ENCODE peak calls at places on chromosome 20, in four cellular contexts. I, M, A and H are unnamed samples.
A peak's percentile ranks its signal among the peaks of the same experiment; 100 is the strongest.

GRCh38 chr20:17504326-17504897 is 26.8 kb downstream of the BFSP1 start:
- DNase-seq in I (no peak), M (no peak), A (no peak), H (no peak)

GRCh38 chr20:34663213-34663943 is 13.5 kb downstream of the PIGU start:
- DNase-seq in I (no peak), M (no peak), A (no peak), H (no peak)

GRCh38 chr20:37661536-37661935 is 32.3 kb upstream of the CTNNBL1 start:
- DNase-seq in I (no peak), M (no peak), A (no peak), H (no peak)

GRCh38 chr20:37725165-37725564 is 31.3 kb downstream of the CTNNBL1 start:
- DNase-seq in I (no peak), M (no peak), A (no peak), H (no peak)

GRCh38 chr20:21270806-21271205 is 32.3 kb upstream of the XRN2 start:
- DNase-seq in I (no peak), M (no peak), A (no peak), H (no peak)

GRCh38 chr20:41150664-41151063 is 13.3 kb downstream of the PLCG1 start:
- DNase-seq in I (no peak), M (no peak), A (no peak), H (no peak)

GRCh38 chr20:4045741-4046140 is 30.4 kb upstream of the RNF24 start:
- DNase-seq in I (no peak), M (no peak), A (no peak), H (no peak)

GRCh38 chr20:4989570-4989969 is 11.7 kb downstream of the SLC23A2 start:
- DNase-seq in I (no peak), M (no peak), A (no peak), H (no peak)

GRCh38 chr20:62315773-62316172 is 13.0 kb downstream of the ADRM1 start:
- DNase-seq in I (no peak), M (no peak), A (no peak), H (no peak)

GRCh38 chr20:16368645-16369292 is 204.5 kb downstream of the KIF16B start:
- DNase-seq in I (no peak), M (peak; percentile 11), A (no peak), H (no peak)

GRCh38 chr20:13771853-13772453 is 12.8 kb downstream of the ESF1 start:
- DNase-seq in I (no peak), M (peak; percentile 36), A (no peak), H (no peak)

GRCh38 chr20:45308078-45308778 is at the start of gene MATN4:
- DNase-seq in I (no peak), M (no peak), A (peak; percentile 85), H (peak; percentile 72)

GRCh38 chr20:13302647-13303425 is 81.8 kb downstream of the ISM1 start:
- DNase-seq in I (no peak), M (peak; percentile 55), A (peak; percentile 27), H (no peak)

GRCh38 chr20:15297059-15297875 is 959.9 kb upstream of the FLRT3 start:
- DNase-seq in I (no peak), M (no peak), A (peak; percentile 42), H (peak; percentile 74)

GRCh38 chr20:44566811-44567210 is 15.6 kb upstream of the PKIG start:
- DNase-seq in I (no peak), M (no peak), A (no peak), H (no peak)

GRCh38 chr20:62716198-62716940 is 7.7 kb downstream of the NTSR1 start:
- DNase-seq in I (no peak), M (no peak), A (no peak), H (no peak)

GRCh38 chr20:24996449-24997195 is 4.1 kb upstream of the APMAP start:
- DNase-seq in I (no peak), M (no peak), A (no peak), H (no peak)

GRCh38 chr20:57813870-57814269 is 104.1 kb upstream of the PMEPA1 start:
- DNase-seq in I (no peak), M (no peak), A (no peak), H (no peak)

GRCh38 chr20:24738981-24739633 is 210.0 kb upstream of the CST7 start:
- DNase-seq in I (no peak), M (no peak), A (no peak), H (no peak)

GRCh38 chr20:9214676-9215075 is 145.8 kb downstream of the PLCB4 start:
- DNase-seq in I (no peak), M (no peak), A (no peak), H (no peak)

GRCh38 chr20:58693226-58694006 is 816 bp downstream of the NPEPL1 start:
- DNase-seq in I (no peak), M (peak; percentile 6), A (peak; percentile 28), H (no peak)

GRCh38 chr20:63192721-63193120 is 23.2 kb downstream of the YTHDF1 start:
- DNase-seq in I (no peak), M (no peak), A (no peak), H (no peak)

GRCh38 chr20:33828326-33828834 is 17.2 kb downstream of the CHMP4B start:
- DNase-seq in I (no peak), M (no peak), A (no peak), H (no peak)

GRCh38 chr20:38446441-38447209 is 11.5 kb upstream of the SNHG17 start:
- DNase-seq in I (peak; percentile 44), M (peak; percentile 72), A (peak; percentile 91), H (peak; percentile 80)

GRCh38 chr20:57398231-57398821 is 7.1 kb downstream of the RBM38 start:
- DNase-seq in I (peak; percentile 65), M (no peak), A (peak; percentile 60), H (peak; percentile 61)

GRCh38 chr20:20665200-20665599 is 47.2 kb downstream of the RALGAPA2 start:
- DNase-seq in I (no peak), M (no peak), A (no peak), H (no peak)

GRCh38 chr20:51978081-51978501 is 175.8 kb upstream of the SALL4 start:
- DNase-seq in I (no peak), M (no peak), A (no peak), H (no peak)

GRCh38 chr20:45367126-45367525 is 4.2 kb downstream of the SYS1 start:
- DNase-seq in I (no peak), M (no peak), A (no peak), H (no peak)

GRCh38 chr20:57049298-57049697 is 217.1 kb downstream of the BMP7 start:
- DNase-seq in I (no peak), M (no peak), A (no peak), H (no peak)

GRCh38 chr20:9392892-9393857 is 121.2 kb upstream of the LAMP5 start:
- DNase-seq in I (no peak), M (peak; percentile 73), A (peak; percentile 55), H (peak; percentile 39)

GRCh38 chr20:64035066-64035932 is 683 bp upstream of the C20orf204 start:
- DNase-seq in I (no peak), M (no peak), A (no peak), H (no peak)

GRCh38 chr20:51284161-51284560 is 258.4 kb downstream of the NFATC2 start:
- DNase-seq in I (no peak), M (no peak), A (no peak), H (no peak)

GRCh38 chr20:58711266-58712051 is 18.9 kb downstream of the NPEPL1 start:
- DNase-seq in I (no peak), M (no peak), A (no peak), H (peak; percentile 2)

GRCh38 chr20:59817846-59818245 is 115.6 kb downstream of the SYCP2 start:
- DNase-seq in I (no peak), M (no peak), A (no peak), H (no peak)

GRCh38 chr20:51354769-51355319 is 187.7 kb downstream of the NFATC2 start:
- DNase-seq in I (no peak), M (no peak), A (no peak), H (no peak)

GRCh38 chr20:12913781-12914443 is 94.9 kb upstream of the SPTLC3 start:
- DNase-seq in I (no peak), M (no peak), A (no peak), H (no peak)

GRCh38 chr20:32227744-32228688 is 20.3 kb downstream of the POFUT1 start:
- DNase-seq in I (no peak), M (no peak), A (peak; percentile 69), H (peak; percentile 72)
- H3K27ac ChIP-seq in I (no peak overlapping the region), M (no peak overlapping the region), A (peak overlapping the region; percentile 74), H (no peak overlapping the region)

GRCh38 chr20:1415667-1416468 is 23.0 kb upstream of the FKBP1A start:
- DNase-seq in I (no peak), M (peak; percentile 97), A (no peak), H (no peak)
- TF ChIP-seq POLR2A in I (no peak), M (no peak), A (no peak), H (no peak)

GRCh38 chr20:61185181-61185580 is 66.9 kb upstream of the CDH4 start:
- DNase-seq in I (no peak), M (no peak), A (no peak), H (no peak)
- H3K27ac ChIP-seq in I (no peak overlapping the region), M (peak overlapping the region; percentile 81), A (no peak overlapping the region), H (no peak overlapping the region)

DNA sequence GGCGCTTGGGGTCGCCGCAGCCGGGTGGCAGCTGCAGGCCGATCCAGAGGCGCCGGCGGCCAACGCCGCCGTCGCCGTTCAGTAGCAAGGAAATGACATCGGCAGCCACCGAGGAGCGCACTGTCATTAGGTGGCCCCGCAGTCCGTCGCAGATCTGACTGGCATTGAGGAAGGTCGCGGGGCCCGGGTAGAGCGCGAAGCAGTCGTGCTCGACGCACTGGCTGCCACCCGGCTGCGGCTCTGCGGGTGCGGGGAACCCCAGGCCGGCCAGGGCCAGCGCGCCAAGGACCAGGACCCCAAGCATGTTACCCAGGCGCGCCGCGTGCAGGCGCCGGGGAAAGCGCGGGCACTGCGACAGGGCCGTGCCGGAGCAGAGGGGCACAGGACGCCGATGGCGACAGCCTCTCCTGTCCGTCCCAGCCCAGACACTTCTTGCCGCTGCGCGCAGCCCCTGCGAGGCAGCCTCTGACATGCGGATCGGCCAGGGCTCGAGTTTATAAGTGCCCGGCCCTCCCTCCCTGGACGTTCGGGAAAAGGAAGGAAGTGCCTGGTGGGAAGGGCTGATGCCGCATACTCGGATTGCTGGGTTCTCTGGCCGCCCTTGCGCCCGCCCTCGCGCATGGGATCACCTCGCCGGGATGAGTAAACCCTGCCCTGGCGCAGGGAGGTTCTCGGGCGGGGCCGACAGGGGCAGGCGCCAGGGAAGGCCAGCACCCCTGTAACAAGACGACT is at the start of gene THBD:
- DNase-seq in I (no peak), M (peak; percentile 89), A (peak; percentile 67), H (peak; percentile 35)
- TF ChIP-seq POLR2A in I (peak; percentile 93), M (peak; percentile 99), A (no peak), H (peak; percentile 44)

GRCh38 chr20:54984104-54984448 is 508.7 kb downstream of the DOK5 start:
- DNase-seq in I (no peak), M (no peak), A (no peak), H (no peak)
- H3K27ac ChIP-seq in I (no peak overlapping the region), M (no peak overlapping the region), A (no peak overlapping the region), H (peak overlapping the region; percentile 65)

GRCh38 chr20:50193851-50194830 is 3.5 kb downstream of the CEBPB start:
- DNase-seq in I (no peak), M (no peak), A (no peak), H (no peak)
- TF ChIP-seq POLR2A in I (peak; percentile 13), M (no peak), A (no peak), H (no peak)

DNA sequence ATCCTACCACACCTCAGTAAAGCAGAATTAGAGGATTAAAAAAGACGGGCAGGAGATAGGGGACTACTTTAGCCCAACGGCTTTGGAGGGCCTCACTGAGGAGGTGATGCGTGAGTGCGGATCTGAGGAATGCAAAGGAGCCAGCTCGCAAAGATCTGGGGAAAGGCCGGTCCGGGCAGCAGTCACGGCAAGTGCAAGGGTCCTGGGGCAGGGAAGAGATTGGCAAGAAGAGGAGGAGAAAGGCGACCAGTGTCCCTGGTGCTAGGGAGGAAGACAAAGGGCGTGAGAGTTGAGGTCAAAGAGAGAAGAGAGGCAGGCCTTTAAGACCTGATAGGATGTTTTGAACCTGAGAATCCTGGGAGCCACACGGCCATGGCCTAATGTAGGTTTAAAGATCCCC is 86.8 kb downstream of the KCNB1 start:
- DNase-seq in I (no peak), M (no peak), A (no peak), H (no peak)
- H3K27ac ChIP-seq in I (peak overlapping the region; percentile 87), M (no peak overlapping the region), A (no peak overlapping the region), H (peak overlapping the region; percentile 54)